ENCODE peak calls at places on chromosomes 4 and X, in eight cellular contexts. W is GM23338, A is HCT116, R is Panc1, Z is HepG2, F is upper lobe of left lung, D is GM12878, N is K562. G is an unnamed sample.

GRCh38 chrX:47960400-47960799 is 43.4 kb downstream of the ZNF182 start:
- ATAC-seq in W (no peak), A (no peak), R (no peak), Z (no peak), F (no peak), D (no peak), N (no peak), G (no peak)

GRCh38 chr4:3463556-3464348 is 646 bp downstream of the DOK7 start:
- ATAC-seq in W (no peak), A (no peak), R (no peak), Z (peak), F (no peak), D (no peak), N (no peak), G (no peak)

GRCh38 chr4:23202712-23203247 is 510.0 kb downstream of the GBA3 start:
- ATAC-seq in W (no peak), A (no peak), R (no peak), Z (no peak), F (no peak), D (peak), N (no peak), G (no peak)

GRCh38 chr4:88240297-88240714 is 44.1 kb downstream of the PPM1K start:
- ATAC-seq in W (no peak), A (no peak), R (no peak), Z (no peak), F (peak), D (no peak), N (no peak), G (peak)

GRCh38 chrX:42128587-42128986 is 205.2 kb upstream of the CASK start:
- ATAC-seq in W (no peak), A (no peak), R (no peak), Z (no peak), F (no peak), D (peak), N (no peak), G (no peak)

GRCh38 chrX:108699368-108699767 is 37.0 kb downstream of the IRS4 start:
- ATAC-seq in W (peak), A (peak), R (peak), Z (no peak), F (no peak), D (peak), N (peak), G (no peak)

GRCh38 chrX:37824491-37825224 is 22.7 kb downstream of the DYNLT3 start:
- ATAC-seq in W (no peak), A (no peak), R (no peak), Z (no peak), F (no peak), D (peak), N (no peak), G (no peak)

GRCh38 chrX:69996102-69996468 is 53.7 kb downstream of the AWAT2 start:
- ATAC-seq in W (no peak), A (no peak), R (no peak), Z (no peak), F (no peak), D (no peak), N (no peak), G (no peak)

GRCh38 chrX:134258202-134258601 is 21.2 kb downstream of the CCDC160 start:
- ATAC-seq in W (no peak), A (no peak), R (no peak), Z (no peak), F (no peak), D (no peak), N (no peak), G (no peak)

GRCh38 chr4:107619065-107619464 is 101.0 kb downstream of the PAPSS1 start:
- ATAC-seq in W (no peak), A (no peak), R (no peak), Z (no peak), F (peak), D (no peak), N (no peak), G (peak)

GRCh38 chrX:72621163-72621562 is 48.5 kb upstream of the HDAC8 start:
- ATAC-seq in W (no peak), A (peak), R (peak), Z (no peak), F (no peak), D (no peak), N (no peak), G (no peak)

GRCh38 chr4:15749001-15749400 is 29.1 kb upstream of the CD38 start:
- ATAC-seq in W (peak), A (peak), R (no peak), Z (no peak), F (no peak), D (no peak), N (no peak), G (no peak)

GRCh38 chr4:1950369-1950768 is 58.4 kb downstream of the NELFA start:
- ATAC-seq in W (no peak), A (no peak), R (no peak), Z (no peak), F (no peak), D (no peak), N (no peak), G (no peak)

GRCh38 chr4:37482236-37482635 is 203.9 kb downstream of the RELL1 start:
- ATAC-seq in W (no peak), A (no peak), R (no peak), Z (no peak), F (no peak), D (no peak), N (no peak), G (no peak)

GRCh38 chr4:75030649-75031235 is 97.8 kb downstream of the PARM1 start:
- ATAC-seq in W (no peak), A (no peak), R (no peak), Z (no peak), F (peak), D (peak), N (no peak), G (no peak)

GRCh38 chr4:6425336-6425735 is 47.1 kb downstream of the PPP2R2C start:
- ATAC-seq in W (no peak), A (no peak), R (no peak), Z (no peak), F (no peak), D (peak), N (no peak), G (no peak)

GRCh38 chr4:40124690-40125089 is 68.0 kb downstream of the N4BP2 start:
- ATAC-seq in W (no peak), A (no peak), R (no peak), Z (no peak), F (no peak), D (no peak), N (no peak), G (no peak)

GRCh38 chr4:156109943-156110925 is 156.6 kb upstream of the CTSO start:
- ATAC-seq in W (peak), A (peak), R (no peak), Z (peak), F (peak), D (peak), N (no peak), G (peak)

GRCh38 chr4:77465271-77465670 is 140.3 kb upstream of the CXCL13 start:
- ATAC-seq in W (peak), A (peak), R (no peak), Z (peak), F (no peak), D (no peak), N (no peak), G (no peak)

GRCh38 chrX:23374291-23374690 is 39.6 kb downstream of the PTCHD1 start:
- ATAC-seq in W (no peak), A (no peak), R (no peak), Z (no peak), F (no peak), D (no peak), N (no peak), G (no peak)

GRCh38 chr4:153933851-153934688 is 145.2 kb upstream of the SFRP2 start:
- ATAC-seq in W (peak), A (no peak), R (no peak), Z (no peak), F (peak), D (no peak), N (peak), G (peak)

GRCh38 chrX:154355776-154356140 is 18.7 kb downstream of the FLNA start:
- ATAC-seq in W (no peak), A (no peak), R (no peak), Z (no peak), F (no peak), D (no peak), N (no peak), G (no peak)

GRCh38 chr4:185892165-185892564 is 80.2 kb upstream of the SORBS2 start:
- ATAC-seq in W (no peak), A (no peak), R (no peak), Z (no peak), F (no peak), D (no peak), N (no peak), G (no peak)

GRCh38 chr4:138055890-138056289 is 186.3 kb downstream of the SLC7A11 start:
- ATAC-seq in W (no peak), A (no peak), R (no peak), Z (no peak), F (no peak), D (no peak), N (no peak), G (no peak)

GRCh38 chr4:67160409-67160808 is 384.9 kb downstream of the CENPC start:
- ATAC-seq in W (peak), A (no peak), R (no peak), Z (no peak), F (no peak), D (no peak), N (no peak), G (no peak)

GRCh38 chrX:49175435-49175834 is 3.7 kb downstream of the PLP2 start:
- ATAC-seq in W (no peak), A (no peak), R (no peak), Z (no peak), F (no peak), D (no peak), N (peak), G (no peak)

GRCh38 chrX:48498374-48498809 is 10.4 kb upstream of the PORCN start:
- ATAC-seq in W (no peak), A (peak), R (peak), Z (no peak), F (no peak), D (no peak), N (no peak), G (no peak)

GRCh38 chr4:105401278-105401677 is 72.6 kb downstream of the PPA2 start:
- ATAC-seq in W (no peak), A (no peak), R (no peak), Z (no peak), F (no peak), D (no peak), N (no peak), G (no peak)

GRCh38 chr4:76499461-76499860 is 64.4 kb downstream of the SHROOM3 start:
- ATAC-seq in W (no peak), A (no peak), R (no peak), Z (no peak), F (no peak), D (peak), N (no peak), G (no peak)

GRCh38 chr4:142126890-142127497 is 490.6 kb downstream of the IL15 start:
- ATAC-seq in W (peak), A (peak), R (peak), Z (peak), F (peak), D (peak), N (peak), G (peak)

GRCh38 chr4:6472387-6473263 is at the start of gene PPP2R2C:
- ATAC-seq in W (peak), A (peak), R (peak), Z (peak), F (no peak), D (no peak), N (peak), G (no peak)

GRCh38 chr4:110055014-110055768 is 142.5 kb downstream of the EGF start:
- ATAC-seq in W (peak), A (no peak), R (no peak), Z (peak), F (no peak), D (peak), N (peak), G (no peak)

GRCh38 chr4:169241480-169241879 is 29.3 kb downstream of the SH3RF1 start:
- ATAC-seq in W (no peak), A (peak), R (no peak), Z (no peak), F (no peak), D (no peak), N (no peak), G (no peak)

DNA sequence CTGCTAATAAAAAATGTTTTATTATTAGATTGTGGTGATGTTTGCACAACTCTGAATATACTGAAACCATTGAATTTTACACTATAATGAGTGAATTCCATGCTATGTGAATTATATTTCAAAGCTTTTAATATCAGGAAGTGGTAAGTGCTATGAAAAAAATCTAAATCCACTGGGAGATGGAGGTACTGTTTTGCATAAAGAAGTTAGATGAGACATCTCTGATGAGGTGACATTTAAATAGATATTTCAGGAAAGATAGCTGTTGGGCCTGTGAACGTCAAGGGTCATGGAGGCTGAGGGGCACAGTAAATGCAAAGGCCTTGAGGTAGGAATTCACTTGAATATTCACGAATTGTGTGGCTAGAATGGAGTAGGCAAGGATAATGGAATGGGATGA is 12.3 kb downstream of the DCUN1D4 start:
- ATAC-seq in W (no peak), A (no peak), R (no peak), Z (no peak), F (no peak), D (no peak), N (no peak), G (no peak)
- TF ChIP-seq POLR2AphosphoS5 in W (no peak), A (no peak), R (no peak), Z (no peak), F (no peak), D (no peak), N (no peak), G (no peak)

DNA sequence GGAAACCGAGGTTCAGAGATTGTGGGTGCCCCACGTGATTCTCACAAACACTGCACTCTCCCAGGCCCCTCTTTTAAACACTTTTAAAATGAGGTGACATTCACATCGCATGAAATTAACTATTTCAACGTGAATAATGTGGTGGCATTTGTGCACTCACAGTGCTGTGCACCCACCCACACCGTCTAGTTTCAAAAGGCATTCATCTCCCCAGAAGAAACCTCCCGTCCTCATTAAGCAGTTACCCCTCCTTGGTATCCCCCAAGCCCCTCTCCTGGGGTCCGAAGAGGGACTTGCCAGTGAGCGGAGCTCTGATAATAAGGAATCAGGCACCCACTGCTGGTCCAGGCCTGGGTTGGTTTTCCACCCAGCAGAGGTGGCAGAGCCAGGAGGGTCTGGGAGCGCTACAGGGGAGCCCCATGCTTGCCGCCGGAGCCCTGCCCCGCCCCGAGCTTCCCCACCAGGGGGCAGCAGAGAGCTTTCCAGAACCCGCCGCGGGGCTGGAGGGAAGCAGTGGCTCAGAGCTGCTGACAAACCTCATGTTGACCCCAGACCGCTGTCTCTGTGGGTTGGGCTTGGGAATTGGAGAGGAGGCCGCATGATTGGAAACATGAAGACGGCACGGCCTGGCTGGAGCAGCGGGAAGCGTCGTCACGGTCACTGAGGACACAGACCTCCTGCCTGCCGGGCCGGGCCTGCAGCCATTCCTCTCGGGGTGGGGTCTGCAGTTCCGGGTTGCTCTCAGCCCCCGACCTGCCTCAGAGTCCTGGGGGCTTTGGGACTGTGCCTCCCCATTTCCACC is 27.5 kb upstream of the HTRA3 start:
- ATAC-seq in W (peak), A (peak), R (peak), Z (peak), F (peak), D (peak), N (peak), G (peak)
- TF ChIP-seq POLR2AphosphoS5 in W (no peak), A (no peak), R (no peak), Z (no peak), F (peak), D (peak), N (no peak), G (peak)

GRCh38 chrX:40066700-40067099 is 31.1 kb downstream of the BCOR start:
- ATAC-seq in W (no peak), A (no peak), R (no peak), Z (no peak), F (no peak), D (no peak), N (peak), G (no peak)
- TF ChIP-seq POLR2AphosphoS5 in W (no peak), A (no peak), R (no peak), Z (no peak), F (no peak), D (no peak), N (no peak), G (no peak)

DNA sequence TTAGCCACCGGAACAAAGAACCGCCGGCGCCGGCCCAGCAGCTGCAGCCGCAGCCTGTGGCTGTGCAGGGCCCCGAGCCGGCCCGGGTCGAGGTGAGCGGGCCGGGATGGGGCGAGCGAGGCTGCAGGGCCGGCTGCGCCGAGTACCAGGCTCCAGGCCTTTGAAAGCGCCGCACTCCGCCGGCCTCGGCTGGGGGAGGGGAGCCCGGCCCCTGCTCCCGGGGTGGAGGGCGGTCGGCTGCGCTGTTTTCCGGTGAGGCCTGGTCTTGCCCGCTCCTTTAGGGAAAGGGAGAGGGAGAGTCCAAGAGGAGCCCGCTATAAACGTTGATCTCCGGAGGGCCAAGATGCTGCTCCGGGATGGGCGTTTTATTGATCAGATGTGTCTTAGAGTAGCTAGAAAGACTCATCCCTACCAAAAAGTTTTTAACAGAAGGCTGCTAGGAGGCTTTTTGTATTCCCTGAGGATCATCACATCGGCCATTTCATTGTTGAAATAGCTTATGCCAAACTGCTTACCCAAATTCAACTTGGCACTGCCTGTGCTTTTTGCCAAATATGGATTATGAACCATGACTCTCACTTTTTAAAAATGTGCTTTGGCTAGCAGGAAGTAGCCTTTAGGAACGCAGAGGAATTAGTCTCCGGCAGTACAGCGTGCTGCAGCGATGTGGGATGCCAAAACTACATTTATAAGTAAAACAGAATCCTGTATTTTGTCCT is 707 bp downstream of the TMEM165 start:
- ATAC-seq in W (peak), A (peak), R (peak), Z (peak), F (peak), D (peak), N (peak), G (peak)
- TF ChIP-seq POLR2AphosphoS5 in W (no peak), A (no peak), R (no peak), Z (no peak), F (no peak), D (no peak), N (no peak), G (peak)

GRCh38 chr4:16900325-16900724 is 1.9 kb upstream of the LDB2 start:
- ATAC-seq in W (no peak), A (no peak), R (no peak), Z (no peak), F (no peak), D (no peak), N (no peak), G (no peak)

GRCh38 chr4:16896871-16897270 is 1.6 kb downstream of the LDB2 start:
- ATAC-seq in W (no peak), A (no peak), R (no peak), Z (no peak), F (no peak), D (no peak), N (no peak), G (no peak)

GRCh38 chr4:16897351-16897750 is 1.1 kb downstream of the LDB2 start:
- ATAC-seq in W (peak), A (no peak), R (no peak), Z (no peak), F (no peak), D (no peak), N (no peak), G (no peak)

GRCh38 chr4:16894406-16894805 is 4.0 kb downstream of the LDB2 start:
- ATAC-seq in W (no peak), A (no peak), R (no peak), Z (no peak), F (no peak), D (no peak), N (no peak), G (no peak)

GRCh38 chr4:16897991-16898827 is at the start of gene LDB2:
- ATAC-seq in W (peak), A (no peak), R (no peak), Z (peak), F (peak), D (no peak), N (no peak), G (peak)
- TF ChIP-seq POLR2AphosphoS5 in W (peak), A (no peak), R (no peak), Z (no peak), F (no peak), D (no peak), N (no peak), G (peak)

GRCh38 chr4:38856524-38857337 is at the start of gene TLR6:
- ATAC-seq in W (peak), A (peak), R (peak), Z (peak), F (peak), D (peak), N (peak), G (no peak)
- TF ChIP-seq POLR2AphosphoS5 in W (no peak), A (no peak), R (no peak), Z (no peak), F (peak), D (peak), N (no peak), G (no peak)

DNA sequence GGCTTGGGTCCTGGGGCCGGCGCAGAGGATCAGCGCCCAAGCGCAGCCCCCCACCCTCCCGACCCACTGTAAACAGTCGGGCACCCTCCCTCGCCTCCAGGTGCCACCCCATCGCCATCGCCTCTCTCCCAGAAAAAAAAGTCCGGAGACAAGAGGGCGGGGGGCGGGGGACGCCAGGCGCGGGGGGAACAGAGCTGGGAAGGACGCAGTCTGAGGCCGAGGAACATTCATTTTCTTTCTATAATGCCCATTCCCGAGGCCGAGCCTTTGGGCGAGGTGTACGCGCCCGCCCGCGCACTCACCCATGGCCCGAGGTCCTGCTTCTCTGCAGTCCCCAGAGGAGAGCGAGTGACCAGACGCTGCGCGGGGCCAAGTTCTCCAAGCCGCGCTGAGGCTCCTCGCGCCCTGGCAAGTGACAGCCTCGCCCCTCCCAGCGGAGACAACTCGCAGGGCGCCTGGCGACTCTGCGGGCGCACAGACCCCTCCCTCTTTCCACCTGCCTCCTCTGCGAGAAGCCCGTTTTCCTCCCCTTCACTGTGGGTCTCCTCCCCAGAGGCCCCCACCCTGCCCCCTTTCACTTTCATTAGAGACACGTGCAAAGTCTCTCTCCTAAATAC is 63.5 kb upstream of the WDR17 start:
- ATAC-seq in W (peak), A (peak), R (peak), Z (peak), F (peak), D (peak), N (no peak), G (peak)
- TF ChIP-seq POLR2AphosphoS5 in W (no peak), A (no peak), R (no peak), Z (no peak), F (no peak), D (no peak), N (no peak), G (no peak)

G was measured in gastroesophageal sphincter.